ENCODE peak calls at places on chromosome 21, in six cellular contexts. One of them, this sample, is unnamed.

GRCh38 chr21:34074283-34075098 is 1.1 kb downstream of the MRPS6 start:
- DNase-seq in hepatocyte: peak
- DNase-seq in tibial nerve: no peak
- DNase-seq in spleen: no peak
- DNase-seq in endothelial cell of umbilical vein: peak
- DNase-seq in GM12865: peak
- DNase-seq in this sample: no peak

GRCh38 chr21:41188476-41189146 is 20.7 kb downstream of the BACE2 start:
- DNase-seq in hepatocyte: no peak
- DNase-seq in tibial nerve: no peak
- DNase-seq in spleen: no peak
- DNase-seq in endothelial cell of umbilical vein: no peak
- DNase-seq in GM12865: no peak
- DNase-seq in this sample: no peak

GRCh38 chr21:41250519-41250918 is 66.1 kb upstream of the FAM3B start:
- DNase-seq in hepatocyte: no peak
- DNase-seq in tibial nerve: no peak
- DNase-seq in spleen: no peak
- DNase-seq in endothelial cell of umbilical vein: peak
- DNase-seq in GM12865: no peak
- DNase-seq in this sample: no peak

GRCh38 chr21:42153746-42154145 is 65.2 kb upstream of the ABCG1 start:
- DNase-seq in hepatocyte: no peak
- DNase-seq in tibial nerve: no peak
- DNase-seq in spleen: no peak
- DNase-seq in endothelial cell of umbilical vein: no peak
- DNase-seq in GM12865: no peak
- DNase-seq in this sample: no peak

GRCh38 chr21:42846221-42846620 is 33.1 kb downstream of the WDR4 start:
- DNase-seq in hepatocyte: no peak
- DNase-seq in tibial nerve: no peak
- DNase-seq in spleen: peak
- DNase-seq in endothelial cell of umbilical vein: no peak
- DNase-seq in GM12865: no peak
- DNase-seq in this sample: no peak

GRCh38 chr21:42207426-42207825 is 11.5 kb upstream of the ABCG1 start:
- DNase-seq in hepatocyte: no peak
- DNase-seq in tibial nerve: no peak
- DNase-seq in spleen: no peak
- DNase-seq in endothelial cell of umbilical vein: no peak
- DNase-seq in GM12865: no peak
- DNase-seq in this sample: no peak

GRCh38 chr21:16709866-16710550 is 802.8 kb upstream of the CXADR start:
- DNase-seq in hepatocyte: no peak
- DNase-seq in tibial nerve: no peak
- DNase-seq in spleen: no peak
- DNase-seq in endothelial cell of umbilical vein: no peak
- DNase-seq in GM12865: no peak
- DNase-seq in this sample: no peak

GRCh38 chr21:43681650-43682049 is 22.3 kb downstream of the RRP1B start:
- DNase-seq in hepatocyte: no peak
- DNase-seq in tibial nerve: no peak
- DNase-seq in spleen: no peak
- DNase-seq in endothelial cell of umbilical vein: no peak
- DNase-seq in GM12865: no peak
- DNase-seq in this sample: no peak

GRCh38 chr21:26169611-26170470 is 729 bp downstream of the APP start:
- DNase-seq in hepatocyte: peak
- DNase-seq in tibial nerve: peak
- DNase-seq in spleen: peak
- DNase-seq in endothelial cell of umbilical vein: peak
- DNase-seq in GM12865: peak
- DNase-seq in this sample: no peak

GRCh38 chr21:37670883-37671282 is 245.4 kb downstream of the KCNJ6 start:
- DNase-seq in hepatocyte: no peak
- DNase-seq in tibial nerve: no peak
- DNase-seq in spleen: no peak
- DNase-seq in endothelial cell of umbilical vein: peak
- DNase-seq in GM12865: no peak
- DNase-seq in this sample: no peak

GRCh38 chr21:33974513-33975468 is 59.2 kb upstream of the ATP5PO start:
- DNase-seq in hepatocyte: no peak
- DNase-seq in tibial nerve: no peak
- DNase-seq in spleen: no peak
- DNase-seq in endothelial cell of umbilical vein: no peak
- DNase-seq in GM12865: no peak
- DNase-seq in this sample: no peak

GRCh38 chr21:35861656-35862055 is 198.7 kb downstream of the SETD4 start:
- DNase-seq in hepatocyte: peak
- DNase-seq in tibial nerve: no peak
- DNase-seq in spleen: no peak
- DNase-seq in endothelial cell of umbilical vein: no peak
- DNase-seq in GM12865: no peak
- DNase-seq in this sample: peak

GRCh38 chr21:15379776-15380175 is 315.0 kb upstream of the NRIP1 start:
- DNase-seq in hepatocyte: no peak
- DNase-seq in tibial nerve: no peak
- DNase-seq in spleen: no peak
- DNase-seq in endothelial cell of umbilical vein: no peak
- DNase-seq in GM12865: no peak
- DNase-seq in this sample: no peak

GRCh38 chr21:37974081-37974480 is 57.8 kb upstream of the KCNJ6 start:
- DNase-seq in hepatocyte: no peak
- DNase-seq in tibial nerve: no peak
- DNase-seq in spleen: no peak
- DNase-seq in endothelial cell of umbilical vein: no peak
- DNase-seq in GM12865: no peak
- DNase-seq in this sample: no peak

GRCh38 chr21:41777934-41778815 is 11.3 kb upstream of the RIPK4 start:
- DNase-seq in hepatocyte: peak
- DNase-seq in tibial nerve: peak
- DNase-seq in spleen: no peak
- DNase-seq in endothelial cell of umbilical vein: peak
- DNase-seq in GM12865: peak
- DNase-seq in this sample: peak

GRCh38 chr21:34968414-34969333 is 80.4 kb downstream of the RUNX1 start:
- DNase-seq in hepatocyte: no peak
- DNase-seq in tibial nerve: no peak
- DNase-seq in spleen: no peak
- DNase-seq in endothelial cell of umbilical vein: no peak
- DNase-seq in GM12865: no peak
- DNase-seq in this sample: no peak

GRCh38 chr21:16061194-16061593 is 331.4 kb downstream of the USP25 start:
- DNase-seq in hepatocyte: no peak
- DNase-seq in tibial nerve: no peak
- DNase-seq in spleen: peak
- DNase-seq in endothelial cell of umbilical vein: no peak
- DNase-seq in GM12865: no peak
- DNase-seq in this sample: no peak

GRCh38 chr21:41762236-41762635 is 4.6 kb downstream of the RIPK4 start:
- DNase-seq in hepatocyte: no peak
- DNase-seq in tibial nerve: no peak
- DNase-seq in spleen: no peak
- DNase-seq in endothelial cell of umbilical vein: no peak
- DNase-seq in GM12865: no peak
- DNase-seq in this sample: no peak

GRCh38 chr21:25750085-25750484 is 15.3 kb downstream of the GABPA start:
- DNase-seq in hepatocyte: no peak
- DNase-seq in tibial nerve: no peak
- DNase-seq in spleen: no peak
- DNase-seq in endothelial cell of umbilical vein: no peak
- DNase-seq in GM12865: no peak
- DNase-seq in this sample: no peak

GRCh38 chr21:16086121-16086520 is 356.3 kb downstream of the USP25 start:
- DNase-seq in hepatocyte: no peak
- DNase-seq in tibial nerve: no peak
- DNase-seq in spleen: no peak
- DNase-seq in endothelial cell of umbilical vein: no peak
- DNase-seq in GM12865: no peak
- DNase-seq in this sample: no peak

GRCh38 chr21:15772654-15773053 is 42.9 kb downstream of the USP25 start:
- DNase-seq in hepatocyte: no peak
- DNase-seq in tibial nerve: no peak
- DNase-seq in spleen: no peak
- DNase-seq in endothelial cell of umbilical vein: no peak
- DNase-seq in GM12865: no peak
- DNase-seq in this sample: no peak

GRCh38 chr21:8990326-8991087 is 1530.9 kb upstream of the TPTE start:
- DNase-seq in hepatocyte: no peak
- DNase-seq in tibial nerve: no peak
- DNase-seq in spleen: no peak
- DNase-seq in endothelial cell of umbilical vein: no peak
- DNase-seq in GM12865: no peak
- DNase-seq in this sample: no peak

GRCh38 chr21:33552093-33552998 is 9.5 kb downstream of the SON start:
- DNase-seq in hepatocyte: no peak
- DNase-seq in tibial nerve: no peak
- DNase-seq in spleen: no peak
- DNase-seq in endothelial cell of umbilical vein: no peak
- DNase-seq in GM12865: no peak
- DNase-seq in this sample: no peak

GRCh38 chr21:23853796-23854379 is 1753.4 kb downstream of the MRPL39 start:
- DNase-seq in hepatocyte: peak
- DNase-seq in tibial nerve: peak
- DNase-seq in spleen: no peak
- DNase-seq in endothelial cell of umbilical vein: peak
- DNase-seq in GM12865: peak
- DNase-seq in this sample: no peak
- TF ChIP-seq CTCF in hepatocyte: peak
- TF ChIP-seq CTCF in tibial nerve: peak
- TF ChIP-seq CTCF in spleen: peak
- TF ChIP-seq CTCF in endothelial cell of umbilical vein: no peak
- TF ChIP-seq CTCF in GM12865: peak
- TF ChIP-seq CTCF in this sample: no peak

DNA sequence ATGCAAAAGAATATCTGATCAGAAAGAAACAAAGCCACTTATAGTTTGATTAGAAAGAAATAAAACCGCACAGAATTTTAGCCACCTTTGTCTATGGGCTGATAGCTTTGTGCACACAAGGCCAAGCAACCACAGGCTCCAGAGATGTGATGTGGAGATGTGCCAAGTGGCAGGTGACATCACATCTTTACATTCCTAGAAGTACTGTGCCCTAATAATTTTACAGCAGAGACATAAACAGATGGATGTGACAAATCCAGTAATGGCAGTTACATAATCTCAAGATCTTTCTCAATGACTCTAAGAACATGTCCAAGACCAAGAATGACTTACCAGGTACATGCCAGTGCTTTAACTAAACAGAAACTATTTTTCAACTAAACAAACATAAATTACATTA is 159.5 kb downstream of the LTN1 start:
- DNase-seq in hepatocyte: no peak
- DNase-seq in tibial nerve: no peak
- DNase-seq in spleen: no peak
- DNase-seq in endothelial cell of umbilical vein: no peak
- DNase-seq in GM12865: no peak
- DNase-seq in this sample: no peak
- H3K4me3 ChIP-seq in hepatocyte: no peak
- H3K4me3 ChIP-seq in tibial nerve: no peak
- H3K4me3 ChIP-seq in spleen: no peak
- H3K4me3 ChIP-seq in endothelial cell of umbilical vein: no peak
- H3K4me3 ChIP-seq in GM12865: no peak
- H3K4me3 ChIP-seq in this sample: no peak

DNA sequence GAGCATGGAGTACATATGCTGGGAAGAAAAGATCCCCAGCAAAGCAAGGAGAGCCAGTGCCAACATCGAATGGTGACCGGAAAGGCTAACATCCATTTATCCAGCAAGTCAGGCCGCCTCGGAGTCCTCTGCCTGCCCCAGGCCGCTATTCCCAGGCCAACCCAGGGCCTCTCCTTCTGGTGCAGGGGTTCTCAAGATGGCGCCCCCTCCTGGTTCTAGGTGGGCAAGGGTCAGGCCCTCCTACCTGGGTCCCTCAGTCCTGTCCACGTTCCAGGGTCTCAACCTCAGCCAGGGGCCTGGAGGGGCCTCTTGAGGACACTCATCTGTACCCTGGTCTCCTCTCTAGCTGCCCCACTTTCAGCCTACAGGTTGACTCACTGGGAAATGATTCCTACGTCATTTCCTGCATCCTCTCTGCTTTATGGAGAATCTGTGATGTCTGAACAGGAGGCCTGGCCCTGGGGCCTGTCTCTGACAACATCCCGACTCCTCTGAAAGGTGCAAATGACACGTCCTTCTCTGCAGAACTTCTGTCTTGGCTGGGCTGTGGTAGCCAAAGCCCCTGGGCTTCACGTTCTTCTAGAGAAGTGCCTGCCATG is 145.3 kb downstream of the PSMG1 start:
- DNase-seq in hepatocyte: no peak
- DNase-seq in tibial nerve: no peak
- DNase-seq in spleen: no peak
- DNase-seq in endothelial cell of umbilical vein: peak
- DNase-seq in GM12865: no peak
- DNase-seq in this sample: no peak
- TF ChIP-seq CTCF in hepatocyte: no peak
- TF ChIP-seq CTCF in tibial nerve: no peak
- TF ChIP-seq CTCF in spleen: no peak
- TF ChIP-seq CTCF in endothelial cell of umbilical vein: no peak
- TF ChIP-seq CTCF in GM12865: no peak
- TF ChIP-seq CTCF in this sample: peak

DNA sequence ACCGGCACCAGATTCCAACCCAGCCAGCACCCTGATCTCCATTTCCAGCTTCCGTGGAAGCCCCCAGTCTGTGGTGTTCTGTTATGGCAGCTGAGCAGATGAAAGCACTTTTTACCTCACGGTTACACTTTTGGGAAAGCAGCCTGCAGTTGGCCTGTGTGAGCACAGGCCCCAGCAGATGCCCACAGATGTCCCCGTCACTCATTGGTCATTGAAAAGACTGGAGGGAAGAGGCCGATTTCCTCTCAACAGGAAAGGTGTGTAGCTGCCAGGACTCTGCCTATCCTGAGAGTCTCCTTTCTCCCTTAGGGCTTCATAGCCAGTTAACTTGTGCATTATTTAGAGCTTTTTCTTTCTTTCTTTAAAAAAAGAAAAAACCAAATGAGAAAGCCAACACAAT is 123.0 kb downstream of the PCBP3 start:
- DNase-seq in hepatocyte: no peak
- DNase-seq in tibial nerve: no peak
- DNase-seq in spleen: no peak
- DNase-seq in endothelial cell of umbilical vein: no peak
- DNase-seq in GM12865: no peak
- DNase-seq in this sample: no peak
- H3K4me3 ChIP-seq in hepatocyte: no peak
- H3K4me3 ChIP-seq in tibial nerve: no peak
- H3K4me3 ChIP-seq in spleen: no peak
- H3K4me3 ChIP-seq in endothelial cell of umbilical vein: no peak
- H3K4me3 ChIP-seq in GM12865: no peak
- H3K4me3 ChIP-seq in this sample: no peak

This sample was measured in HFF-Myc.